ENCODE peak calls at places on chromosome 9, in eight cellular contexts. I is GM23248; M is NCI-H446; D is neural crest cell; K is upper lobe of left lung; T is progenitor cell of endocrine pancreas; X is activated T-cell treated with anti-CD3 and anti-CD28 coated beads, Interleukin-2, amount 50 U/mL, for 4 hours; E is stromal cell of bone marrow. G is an unnamed sample.

GRCh38 chr9:89310486-89311345 is at the start of gene CKS2:
- DNase-seq in T (peak; percentile 99), K (peak; percentile 100), X (peak; percentile 100), D (peak; percentile 99), I (peak; percentile 100), M (peak; percentile 99), E (peak; percentile 100), G (peak; percentile 100)

GRCh38 chr9:113361304-113362018 is 12.1 kb downstream of the BSPRY start:
- DNase-seq in E (peak; percentile 19), X (no peak), T (no peak), I (no peak), M (no peak), K (no peak), D (no peak), G (peak; percentile 60)

GRCh38 chr9:89428901-89429890 is 68.7 kb downstream of the SEMA4D start:
- DNase-seq in T (no peak), I (no peak), D (no peak), E (no peak), M (no peak), K (no peak), X (peak; percentile 60), G (no peak)

GRCh38 chr9:135267410-135267809 is 179.9 kb downstream of the OLFM1 start:
- DNase-seq in X (no peak), D (no peak), I (no peak), E (no peak), K (no peak), M (no peak), T (no peak), G (no peak)

GRCh38 chr9:123724211-123724831 is 205.6 kb downstream of the DENND1A start:
- DNase-seq in M (peak; percentile 55), E (peak; percentile 32), X (no peak), T (no peak), D (no peak), I (peak; percentile 69), K (no peak), G (peak; percentile 26)

GRCh38 chr9:31847963-31848362 is 536.5 kb upstream of the ACO1 start:
- DNase-seq in T (no peak), E (no peak), K (no peak), X (no peak), I (no peak), D (no peak), M (no peak), G (peak; percentile 2)

GRCh38 chr9:99400184-99400731 is 178.2 kb downstream of the SEC61B start:
- DNase-seq in K (no peak), D (no peak), X (no peak), T (no peak), E (no peak), M (no peak), I (no peak), G (no peak)

GRCh38 chr9:93859431-93860215 is 95.5 kb downstream of the BARX1 start:
- DNase-seq in T (no peak), X (no peak), E (no peak), I (no peak), D (no peak), M (no peak), K (no peak), G (no peak)

GRCh38 chr9:138100711-138101349 is 223.2 kb downstream of the CACNA1B start:
- DNase-seq in T (no peak), I (no peak), K (peak; percentile 3), E (no peak), D (no peak), M (no peak), X (no peak), G (no peak)

GRCh38 chr9:5815421-5815820 is 17.5 kb downstream of the ERMP1 start:
- DNase-seq in I (no peak), X (no peak), E (no peak), T (no peak), K (no peak), D (no peak), M (no peak), G (no peak)

GRCh38 chr9:120366646-120367019 is 213.3 kb downstream of the CDK5RAP2 start:
- DNase-seq in D (no peak), M (peak; percentile 21), T (no peak), E (no peak), I (peak; percentile 89), X (no peak), K (peak; percentile 32), G (peak; percentile 69)

GRCh38 chr9:92489209-92489608 is 6.9 kb upstream of the ASPN start:
- DNase-seq in I (peak; percentile 78), E (no peak), K (no peak), D (no peak), X (no peak), T (no peak), M (no peak), G (no peak)

GRCh38 chr9:72312563-72312962 is 52.4 kb downstream of the ZFAND5 start:
- DNase-seq in T (no peak), K (no peak), I (no peak), X (no peak), D (no peak), E (no peak), M (no peak), G (no peak)

GRCh38 chr9:110180386-110180712 is 27.6 kb downstream of the C9orf152 start:
- DNase-seq in K (no peak), M (no peak), I (no peak), X (no peak), E (no peak), D (no peak), T (no peak), G (no peak)

GRCh38 chr9:137172907-137173794 is 1.3 kb upstream of the TMEM210 start:
- DNase-seq in D (no peak), E (no peak), M (no peak), K (no peak), T (no peak), X (no peak), I (no peak), G (peak; percentile 95)

GRCh38 chr9:130286072-130286770 is 20.7 kb downstream of the HMCN2 start:
- DNase-seq in T (no peak), I (no peak), K (no peak), M (no peak), E (no peak), X (no peak), D (no peak), G (no peak)

GRCh38 chr9:111525056-111525977 is at the start of gene ZNF483:
- DNase-seq in I (peak; percentile 78), M (peak; percentile 86), T (peak; percentile 88), E (peak; percentile 33), X (peak; percentile 69), K (peak; percentile 79), D (peak; percentile 84), G (peak; percentile 89)

GRCh38 chr9:27337833-27338526 is 41.0 kb upstream of the EQTN start:
- DNase-seq in K (peak; percentile 59), T (no peak), M (no peak), E (no peak), X (no peak), D (no peak), I (no peak), G (no peak)

GRCh38 chr9:76756273-76756650 is 8.0 kb upstream of the PCA3 start:
- DNase-seq in D (peak; percentile 20), X (no peak), I (peak; percentile 68), T (no peak), E (no peak), K (peak; percentile 26), M (peak; percentile 19), G (peak; percentile 59)

GRCh38 chr9:20042312-20042711 is 253.5 kb upstream of the SLC24A2 start:
- DNase-seq in T (no peak), K (no peak), X (no peak), D (no peak), M (no peak), I (no peak), E (no peak), G (no peak)

GRCh38 chr9:78601957-78602565 is 305.1 kb downstream of the PSAT1 start:
- DNase-seq in E (peak; percentile 33), D (peak; percentile 51), T (no peak), X (no peak), K (no peak), M (peak; percentile 31), I (peak; percentile 71), G (peak; percentile 74)

GRCh38 chr9:35996358-35996970 is 38.5 kb upstream of the OR2S2 start:
- DNase-seq in I (peak; percentile 91), T (no peak), M (peak; percentile 32), K (peak; percentile 62), X (no peak), E (no peak), D (no peak), G (no peak)

GRCh38 chr9:69253057-69253456 is 72.0 kb upstream of the ENTREP1 start:
- DNase-seq in T (no peak), E (no peak), X (no peak), K (no peak), M (no peak), D (no peak), I (peak; percentile 17), G (peak; percentile 53)

GRCh38 chr9:110029422-110029814 is 178.5 kb downstream of the C9orf152 start:
- DNase-seq in K (peak; percentile 23), I (peak; percentile 89), T (no peak), X (no peak), M (no peak), E (peak; percentile 80), D (no peak), G (peak; percentile 45)

GRCh38 chr9:109289931-109290330 is 30.9 kb downstream of the EPB41L4B start:
- DNase-seq in K (no peak), I (no peak), D (no peak), T (no peak), E (no peak), M (no peak), X (no peak), G (no peak)

GRCh38 chr9:70519912-70520724 is 105.7 kb upstream of the KLF9 start:
- DNase-seq in M (no peak), X (no peak), E (no peak), K (no peak), T (no peak), I (no peak), D (no peak), G (peak; percentile 65)

GRCh38 chr9:77648458-77649108 is 461 bp upstream of the GNA14 start:
- DNase-seq in E (no peak), K (peak; percentile 56), T (no peak), I (peak; percentile 21), D (no peak), M (no peak), X (no peak), G (no peak)

GRCh38 chr9:134486127-134486995 is 155.2 kb upstream of the COL5A1 start:
- DNase-seq in K (peak; percentile 9), I (no peak), M (no peak), X (no peak), D (no peak), E (no peak), T (no peak), G (no peak)

GRCh38 chr9:109094268-109094667 is 25.5 kb downstream of the TMEM245 start:
- DNase-seq in K (no peak), E (no peak), T (no peak), I (no peak), M (no peak), X (no peak), D (no peak), G (no peak)

GRCh38 chr9:1536522-1537170 is 478.5 kb upstream of the SMARCA2 start:
- DNase-seq in E (no peak), X (no peak), K (no peak), I (no peak), M (no peak), T (no peak), D (no peak), G (no peak)

GRCh38 chr9:31183866-31184265 is 1200.6 kb upstream of the ACO1 start:
- DNase-seq in I (no peak), M (no peak), E (no peak), T (no peak), K (no peak), X (no peak), D (no peak), G (no peak)

GRCh38 chr9:38201844-38202243 is 132.8 kb upstream of the SHB start:
- DNase-seq in T (no peak), E (no peak), M (no peak), D (no peak), K (no peak), I (no peak), X (no peak), G (no peak)

GRCh38 chr9:134698587-134699342 is 57.2 kb downstream of the COL5A1 start:
- DNase-seq in T (peak; percentile 77), D (peak; percentile 83), E (no peak), I (peak; percentile 50), K (peak; percentile 59), M (peak; percentile 56), X (peak; percentile 16), G (peak; percentile 77)

GRCh38 chr9:126298319-126298801 is 28.3 kb upstream of the MVB12B start:
- DNase-seq in D (no peak), E (no peak), I (no peak), M (no peak), K (no peak), X (no peak), T (no peak), G (peak; percentile 81)